ENCODE peak calls at places on chromosomes 6 and 20, in five cellular contexts. One of them, this sample, is unnamed.

GRCh38 chr20:37902504-37903313 is at the start of gene VSTM2L:
- DNase-seq in activated CD8-positive, alpha-beta memory T cell treated with anti-CD3 and anti-CD28 coated beads for 4 hours: no peak
- DNase-seq in activated CD4-positive, alpha-beta T cell treated with anti-CD3 and anti-CD28 coated beads, Interleukin-2, amount 10 ng/mL, durations not matched to agents 7 days and 5 days: no peak
- DNase-seq in cardiac fibroblast: peak; percentile 74
- DNase-seq in SJSA1: peak; percentile 36
- DNase-seq in this sample: no peak

GRCh38 chr6:35128496-35128895 is 12.6 kb downstream of the TCP11 start:
- DNase-seq in activated CD8-positive, alpha-beta memory T cell treated with anti-CD3 and anti-CD28 coated beads for 4 hours: no peak
- DNase-seq in activated CD4-positive, alpha-beta T cell treated with anti-CD3 and anti-CD28 coated beads, Interleukin-2, amount 10 ng/mL, durations not matched to agents 7 days and 5 days: no peak
- DNase-seq in SJSA1: no peak
- DNase-seq in cardiac fibroblast: no peak
- DNase-seq in this sample: no peak

GRCh38 chr6:50602191-50602810 is 111.0 kb upstream of the TFAP2D start:
- DNase-seq in activated CD4-positive, alpha-beta T cell treated with anti-CD3 and anti-CD28 coated beads, Interleukin-2, amount 10 ng/mL, durations not matched to agents 7 days and 5 days: peak; percentile 8
- DNase-seq in activated CD8-positive, alpha-beta memory T cell treated with anti-CD3 and anti-CD28 coated beads for 4 hours: no peak
- DNase-seq in SJSA1: peak; percentile 30
- DNase-seq in cardiac fibroblast: peak; percentile 41
- DNase-seq in this sample: no peak

GRCh38 chr20:54044156-54044555 is 26.2 kb downstream of the BCAS1 start:
- DNase-seq in cardiac fibroblast: peak; percentile 71
- DNase-seq in SJSA1: peak; percentile 12
- DNase-seq in activated CD4-positive, alpha-beta T cell treated with anti-CD3 and anti-CD28 coated beads, Interleukin-2, amount 10 ng/mL, durations not matched to agents 7 days and 5 days: no peak
- DNase-seq in activated CD8-positive, alpha-beta memory T cell treated with anti-CD3 and anti-CD28 coated beads for 4 hours: no peak
- DNase-seq in this sample: no peak

GRCh38 chr20:44586289-44586911 is 4.0 kb downstream of the PKIG start:
- DNase-seq in activated CD8-positive, alpha-beta memory T cell treated with anti-CD3 and anti-CD28 coated beads for 4 hours: no peak
- DNase-seq in cardiac fibroblast: no peak
- DNase-seq in activated CD4-positive, alpha-beta T cell treated with anti-CD3 and anti-CD28 coated beads, Interleukin-2, amount 10 ng/mL, durations not matched to agents 7 days and 5 days: no peak
- DNase-seq in SJSA1: no peak
- DNase-seq in this sample: no peak

GRCh38 chr6:79421707-79422484 is 115.3 kb downstream of the LCA5 start:
- DNase-seq in SJSA1: peak; percentile 47
- DNase-seq in activated CD8-positive, alpha-beta memory T cell treated with anti-CD3 and anti-CD28 coated beads for 4 hours: no peak
- DNase-seq in activated CD4-positive, alpha-beta T cell treated with anti-CD3 and anti-CD28 coated beads, Interleukin-2, amount 10 ng/mL, durations not matched to agents 7 days and 5 days: no peak
- DNase-seq in cardiac fibroblast: peak; percentile 96
- DNase-seq in this sample: no peak

GRCh38 chr6:24858154-24858801 is 59.6 kb upstream of the ARMH2 start:
- DNase-seq in SJSA1: no peak
- DNase-seq in activated CD4-positive, alpha-beta T cell treated with anti-CD3 and anti-CD28 coated beads, Interleukin-2, amount 10 ng/mL, durations not matched to agents 7 days and 5 days: peak; percentile 69
- DNase-seq in activated CD8-positive, alpha-beta memory T cell treated with anti-CD3 and anti-CD28 coated beads for 4 hours: no peak
- DNase-seq in cardiac fibroblast: peak; percentile 69
- DNase-seq in this sample: no peak

GRCh38 chr6:160202411-160202810 is 56.2 kb downstream of the SLC22A2 start:
- DNase-seq in activated CD8-positive, alpha-beta memory T cell treated with anti-CD3 and anti-CD28 coated beads for 4 hours: no peak
- DNase-seq in SJSA1: no peak
- DNase-seq in activated CD4-positive, alpha-beta T cell treated with anti-CD3 and anti-CD28 coated beads, Interleukin-2, amount 10 ng/mL, durations not matched to agents 7 days and 5 days: no peak
- DNase-seq in cardiac fibroblast: no peak
- DNase-seq in this sample: no peak

GRCh38 chr20:64005394-64005793 is 24.5 kb downstream of the PRPF6 start:
- DNase-seq in activated CD8-positive, alpha-beta memory T cell treated with anti-CD3 and anti-CD28 coated beads for 4 hours: no peak
- DNase-seq in SJSA1: no peak
- DNase-seq in activated CD4-positive, alpha-beta T cell treated with anti-CD3 and anti-CD28 coated beads, Interleukin-2, amount 10 ng/mL, durations not matched to agents 7 days and 5 days: no peak
- DNase-seq in cardiac fibroblast: peak; percentile 14
- DNase-seq in this sample: no peak

GRCh38 chr20:17822039-17822438 is 122.3 kb downstream of the BANF2 start:
- DNase-seq in cardiac fibroblast: peak; percentile 82
- DNase-seq in activated CD4-positive, alpha-beta T cell treated with anti-CD3 and anti-CD28 coated beads, Interleukin-2, amount 10 ng/mL, durations not matched to agents 7 days and 5 days: no peak
- DNase-seq in activated CD8-positive, alpha-beta memory T cell treated with anti-CD3 and anti-CD28 coated beads for 4 hours: no peak
- DNase-seq in SJSA1: no peak
- DNase-seq in this sample: no peak

This sample was measured in central memory CD8-positive, alpha-beta T cell.